ENCODE peak calls at places on chromosomes 4 and X, in seven cellular contexts. R is fibroblast of lung; S is activated gamma-delta T cell treated with anti-CD3 and anti-CD28 coated beads, Interleukin-2, amount 50 U/mL, for 16 hours; V is NCI-H2081; E is T1000; N is iPS-NIHi11; K is frontal cortex. U is an unnamed sample.
A peak's percentile ranks its signal among the peaks of the same experiment; 100 is the strongest.

GRCh38 chr4:130722370-130722769 is 1626.4 kb downstream of the C4orf33 start:
- DNase-seq in E (no peak), S (no peak), V (no peak), K (no peak), N (peak; percentile 10), R (no peak), U (no peak)

GRCh38 chr4:6446538-6447451 is 25.6 kb downstream of the PPP2R2C start:
- DNase-seq in N (no peak), R (no peak), K (peak; percentile 56), V (no peak), E (no peak), S (no peak), U (no peak)

GRCh38 chrX:3820170-3820569 is 106.7 kb upstream of the PRKX start:
- DNase-seq in N (no peak), K (no peak), R (peak; percentile 60), S (no peak), V (no peak), E (no peak), U (no peak)

GRCh38 chr4:109419679-109420078 is 13.9 kb upstream of the SEC24B start:
- DNase-seq in R (no peak), S (no peak), V (no peak), N (peak; percentile 25), K (no peak), E (no peak), U (no peak)

GRCh38 chr4:150579591-150580234 is 2.2 kb upstream of the MAB21L2 start:
- DNase-seq in V (no peak), E (no peak), K (no peak), N (no peak), R (peak; percentile 46), S (no peak), U (peak; percentile 73)

GRCh38 chrX:57528670-57529255 is 63.0 kb upstream of the ZXDB start:
- DNase-seq in R (no peak), N (no peak), E (no peak), K (no peak), S (no peak), V (no peak), U (no peak)

GRCh38 chrX:71160475-71160874 is 15.8 kb downstream of the NLGN3 start:
- DNase-seq in K (no peak), N (no peak), E (no peak), R (no peak), V (no peak), S (no peak), U (no peak)

GRCh38 chr4:185457136-185457535 is 14.4 kb downstream of the CCDC110 start:
- DNase-seq in V (peak; percentile 12), K (no peak), R (no peak), S (no peak), N (peak; percentile 17), E (no peak), U (no peak)

GRCh38 chr4:57109847-57110634 is at the start of gene IGFBP7:
- DNase-seq in V (no peak), N (peak; percentile 80), K (peak; percentile 79), S (no peak), R (no peak), E (no peak), U (peak; percentile 92)

GRCh38 chr4:83075271-83075670 is 39.3 kb downstream of the PLAC8 start:
- DNase-seq in R (peak; percentile 28), V (no peak), K (no peak), E (no peak), N (no peak), S (no peak), U (no peak)

GRCh38 chr4:821181-821591 is 4.7 kb downstream of the CPLX1 start:
- DNase-seq in K (no peak), R (no peak), V (no peak), S (no peak), N (no peak), E (no peak), U (peak; percentile 53)

GRCh38 chrX:10169180-10169579 is 12.4 kb downstream of the CLCN4 start:
- DNase-seq in R (no peak), N (no peak), V (no peak), S (no peak), K (no peak), E (no peak), U (no peak)

GRCh38 chr4:40276541-40276940 is 58.6 kb upstream of the CHRNA9 start:
- DNase-seq in N (no peak), S (no peak), E (no peak), R (no peak), K (no peak), V (no peak), U (no peak)

U was measured in kidney.